ENCODE peak calls at places on chromosome 17, in eight cellular contexts. Y is gastrocnemius medialis, Q is neural progenitor cell, U is GM23248, V is vagina, R is cardiac muscle cell, L is uterus, T is transverse colon. X is an unnamed sample. For H3K27me3 and H3K36me3, the result is how much of the 10 kb centered on the place peaks cover.

GRCh38 chr17:81440511-81441244 is 45.4 kb downstream of the BAHCC1 start:
- DNase-seq in R (peak), T (no peak), V (no peak), Y (no peak), U (peak), L (no peak), Q (peak), X (no peak)

GRCh38 chr17:71828182-71828596 is 292.6 kb upstream of the SOX9 start:
- DNase-seq in Y (no peak), R (peak), U (peak), T (no peak), V (no peak), Q (peak), L (no peak), X (no peak)

GRCh38 chr17:77495575-77495974 is 354.8 kb downstream of the SEC14L1 start:
- DNase-seq in V (no peak), U (no peak), R (no peak), Y (peak), L (no peak), Q (no peak), T (peak), X (peak)

GRCh38 chr17:27546624-27547300 is 84.2 kb upstream of the LGALS9 start:
- DNase-seq in U (no peak), Y (no peak), Q (no peak), T (no peak), L (no peak), V (no peak), R (no peak), X (no peak)

GRCh38 chr17:81394377-81394747 is 895 bp upstream of the BAHCC1 start:
- DNase-seq in Q (no peak), Y (no peak), U (peak), L (no peak), T (no peak), R (no peak), V (no peak), X (no peak)

GRCh38 chr17:27530791-27531391 is 74.6 kb downstream of the KSR1 start:
- DNase-seq in V (no peak), L (no peak), R (no peak), Y (no peak), T (no peak), U (no peak), Q (no peak), X (peak)

GRCh38 chr17:66965801-66966528 is 1.5 kb downstream of the CACNG4 start:
- DNase-seq in Y (no peak), V (no peak), U (no peak), T (no peak), R (peak), L (no peak), Q (peak), X (no peak)

GRCh38 chr17:49910094-49910857 is 58.7 kb upstream of the DLX4 start:
- DNase-seq in Y (no peak), R (peak), L (no peak), T (no peak), Q (peak), V (no peak), U (peak), X (no peak)

GRCh38 chr17:4610656-4611055 is 26.3 kb downstream of the SMTNL2 start:
- DNase-seq in T (no peak), Y (peak), V (no peak), L (no peak), Q (no peak), U (no peak), R (no peak), X (no peak)

GRCh38 chr17:19724501-19725420 is 8.4 kb upstream of the SLC47A2 start:
- DNase-seq in T (peak), U (peak), Q (no peak), L (peak), R (no peak), Y (peak), V (no peak), X (peak)

GRCh38 chr17:27954521-27955495 is 61.6 kb upstream of the LYRM9 start:
- DNase-seq in L (no peak), Y (no peak), U (no peak), R (no peak), T (no peak), Q (no peak), V (no peak), X (no peak)

GRCh38 chr17:56913867-56914640 is at the start of gene TRIM25:
- DNase-seq in Q (peak), R (peak), U (peak), L (peak), V (peak), Y (peak), T (peak), X (peak)

GRCh38 chr17:83028851-83029250 is 50.6 kb upstream of the METRNL start:
- DNase-seq in R (no peak), L (no peak), Q (no peak), V (peak), Y (no peak), U (no peak), T (no peak), X (no peak)

GRCh38 chr17:31469959-31470358 is 78.5 kb downstream of the RAB11FIP4 start:
- DNase-seq in Y (no peak), U (no peak), R (peak), L (no peak), Q (peak), T (no peak), V (no peak), X (no peak)

GRCh38 chr17:82105882-82106696 is 8.1 kb upstream of the FASN start:
- DNase-seq in U (peak), Q (peak), Y (peak), T (peak), L (peak), V (no peak), R (peak), X (no peak)

DNA sequence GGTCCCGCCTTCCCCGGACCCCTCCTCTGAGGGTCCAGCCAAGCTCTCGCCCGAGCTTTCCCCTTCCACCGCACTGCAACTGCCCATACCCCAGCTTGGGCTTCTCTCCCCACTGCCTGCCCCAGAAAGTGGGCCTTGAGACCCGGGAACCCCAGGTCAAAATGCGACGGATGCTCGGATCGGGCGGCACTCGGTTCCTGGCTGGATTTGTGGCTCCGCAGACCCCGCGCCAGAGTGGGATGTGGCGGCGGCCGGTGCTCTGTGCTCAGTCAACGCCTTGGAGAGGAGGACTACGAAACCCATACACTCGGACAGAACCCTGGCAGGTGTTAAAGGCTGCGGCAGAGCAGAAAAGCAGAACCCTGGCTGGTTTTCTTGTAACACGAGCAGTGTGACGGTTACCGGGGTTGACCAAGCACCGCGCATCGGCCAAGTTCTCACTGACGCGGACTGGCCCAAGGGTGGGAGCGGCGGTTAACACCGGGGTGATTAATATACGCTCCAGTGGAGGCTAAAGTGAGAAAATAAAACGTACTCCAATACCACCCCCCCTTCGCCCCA is 885 bp upstream of the SLFN13 start:
- DNase-seq in R (peak), V (no peak), Q (peak), T (peak), Y (no peak), U (peak), L (no peak), X (no peak)
- H3K27me3 ChIP-seq in R (half or more), V (under half), Q (half or more), T (half or more), Y (under half), U (under half), L (under half), X (under half)

GRCh38 chr17:78559749-78560368 is 17.3 kb downstream of the DNAH17 start:
- DNase-seq in V (no peak), Q (no peak), T (no peak), R (no peak), U (no peak), L (no peak), Y (no peak), X (no peak)
- H3K4me3 ChIP-seq in V (no peak), Q (no peak), T (no peak), R (no peak), U (no peak), L (no peak), Y (no peak), X (no peak)

GRCh38 chr17:21029515-21029914 is 13.3 kb downstream of the USP22 start:
- DNase-seq in R (no peak), L (no peak), Q (no peak), V (no peak), Y (no peak), T (no peak), U (peak), X (no peak)
- H3K36me3 ChIP-seq in R (under half), L (under half), Q (under half), V (under half), Y (under half), T (under half), U (under half), X (under half)

GRCh38 chr17:48213797-48214196 is 106.2 kb downstream of the SNX11 start:
- DNase-seq in Q (no peak), Y (no peak), U (no peak), V (no peak), L (no peak), R (no peak), T (no peak), X (no peak)
- H3K27me3 ChIP-seq in Q (under half), Y (under half), U (under half), V (under half), L (under half), R (half or more), T (under half), X (under half)